ENCODE peak calls at places on chromosomes 2 and 18, in six cellular contexts. U is tibial artery, V is OCI-LY7, T is WTC11, R is AG04450, I is mucosa of descending colon. O is an unnamed sample.

GRCh38 chr2:238376884-238377391 is 49.8 kb upstream of the ASB1 start:
- DNase-seq in T (no peak), V (no peak), U (no peak), R (no peak), I (no peak), O (no peak)

GRCh38 chr2:5696351-5696740 is 4.2 kb downstream of the SOX11 start:
- DNase-seq in R (no peak), I (peak), V (peak), T (peak), U (no peak), O (no peak)

GRCh38 chr2:2919574-2920365 is 457.8 kb downstream of the EIPR1 start:
- DNase-seq in T (no peak), U (no peak), I (no peak), V (no peak), R (no peak), O (no peak)

GRCh38 chr18:25123438-25124225 is 228.3 kb downstream of the ZNF521 start:
- DNase-seq in V (peak), R (no peak), T (no peak), U (no peak), I (no peak), O (no peak)

GRCh38 chr18:46239998-46240397 is 135.8 kb downstream of the HAUS1 start:
- DNase-seq in I (no peak), R (no peak), T (no peak), V (no peak), U (no peak), O (no peak)

GRCh38 chr18:80105369-80106167 is 3.5 kb upstream of the ADNP2 start:
- DNase-seq in T (no peak), U (no peak), V (peak), I (no peak), R (no peak), O (peak)

GRCh38 chr18:38453880-38454279 is 888.3 kb upstream of the CELF4 start:
- DNase-seq in R (no peak), I (no peak), V (no peak), T (no peak), U (no peak), O (no peak)

GRCh38 chr2:195447353-195447975 is 209.6 kb upstream of the SLC39A10 start:
- DNase-seq in I (no peak), V (no peak), T (no peak), U (no peak), R (no peak), O (no peak)

GRCh38 chr2:143692162-143692561 is 562.9 kb downstream of the ARHGAP15 start:
- DNase-seq in V (no peak), U (no peak), R (no peak), I (no peak), T (peak), O (no peak)

GRCh38 chr2:163266772-163267171 is 428.2 kb upstream of the KCNH7 start:
- DNase-seq in U (no peak), R (peak), V (no peak), I (no peak), T (no peak), O (no peak)

GRCh38 chr2:222319576-222320440 is 21.0 kb upstream of the PAX3 start:
- DNase-seq in I (peak), T (peak), U (no peak), R (no peak), V (peak), O (no peak)

GRCh38 chr2:236677368-236677767 is 107.7 kb downstream of the ACKR3 start:
- DNase-seq in I (no peak), R (no peak), T (no peak), U (peak), V (no peak), O (no peak)

GRCh38 chr2:149290662-149291061 is 39.7 kb upstream of the LYPD6 start:
- DNase-seq in T (no peak), I (no peak), V (no peak), U (no peak), R (no peak), O (no peak)

GRCh38 chr2:148614024-148614331 is 30.6 kb upstream of the EPC2 start:
- DNase-seq in T (peak), U (no peak), I (no peak), R (no peak), V (no peak), O (no peak)

GRCh38 chr2:102803041-102803896 is 41.4 kb downstream of the TMEM182 start:
- DNase-seq in V (no peak), T (no peak), U (no peak), I (no peak), R (no peak), O (no peak)

GRCh38 chr2:23367760-23368159 is 17.2 kb upstream of the KLHL29 start:
- DNase-seq in V (no peak), U (no peak), R (no peak), T (no peak), I (no peak), O (no peak)

GRCh38 chr2:58834404-58834803 is 593.3 kb upstream of the FANCL start:
- DNase-seq in R (no peak), T (peak), V (no peak), U (no peak), I (no peak), O (no peak)

GRCh38 chr2:147045113-147045512 is 799.7 kb upstream of the ACVR2A start:
- DNase-seq in V (peak), T (peak), I (no peak), R (no peak), U (peak), O (no peak)

GRCh38 chr2:64405476-64406406 is 48.2 kb upstream of the LGALSL start:
- DNase-seq in T (no peak), V (no peak), R (no peak), U (peak), I (no peak), O (peak)

GRCh38 chr2:170468557-170468956 is 246.6 kb upstream of the SP5 start:
- DNase-seq in I (no peak), R (no peak), T (no peak), U (no peak), V (no peak), O (no peak)

GRCh38 chr2:152743004-152743403 is 24.6 kb downstream of the ARL6IP6 start:
- DNase-seq in V (peak), U (no peak), T (no peak), I (no peak), R (no peak), O (no peak)

GRCh38 chr2:166127217-166128155 is at the start of gene SCN1A:
- DNase-seq in U (no peak), T (no peak), V (peak), R (peak), I (no peak), O (no peak)

GRCh38 chr18:49006641-49007136 is 55.9 kb upstream of the SMAD7 start:
- DNase-seq in I (no peak), R (no peak), U (no peak), V (no peak), T (no peak), O (no peak)

GRCh38 chr2:226077841-226078240 is 678.3 kb downstream of the NYAP2 start:
- DNase-seq in V (no peak), U (no peak), I (no peak), T (no peak), R (no peak), O (no peak)

GRCh38 chr2:229642371-229642770 is 72.0 kb downstream of the DNER start:
- DNase-seq in V (no peak), U (no peak), T (no peak), R (no peak), I (no peak), O (no peak)

GRCh38 chr18:48924621-48925601 is 25.9 kb downstream of the SMAD7 start:
- DNase-seq in V (no peak), U (no peak), I (no peak), T (no peak), R (no peak), O (no peak)

GRCh38 chr2:200585730-200586643 is at the start of gene AOX1:
- DNase-seq in U (peak), I (peak), T (peak), V (peak), R (no peak), O (no peak)

GRCh38 chr2:100957971-100958653 is 44.0 kb upstream of the RPL31 start:
- DNase-seq in R (peak), T (no peak), I (no peak), V (no peak), U (peak), O (no peak)

GRCh38 chr18:51193621-51194287 is 3.7 kb downstream of the MEX3C start:
- DNase-seq in V (no peak), I (no peak), T (no peak), U (no peak), R (no peak), O (no peak)

GRCh38 chr2:191451116-191451515 is 205.9 kb downstream of the MYO1B start:
- DNase-seq in T (no peak), U (no peak), I (no peak), V (no peak), R (no peak), O (no peak)

GRCh38 chr2:28394331-28394877 is 1.7 kb downstream of the FOSL2 start:
- DNase-seq in I (peak), U (peak), V (no peak), T (no peak), R (no peak), O (no peak)
- TF ChIP-seq CTCF in I (no peak), U (no peak), V (no peak), T (no peak), R (no peak), O (no peak)

GRCh38 chr2:241859436-241860183 is 916 bp upstream of the PDCD1 start:
- DNase-seq in I (peak), V (no peak), U (peak), T (no peak), R (no peak), O (no peak)
- TF ChIP-seq CTCF in I (peak), V (peak), U (no peak), T (no peak), R (peak), O (no peak)

GRCh38 chr2:10058251-10059015 is 15.1 kb downstream of the KLF11 start:
- DNase-seq in I (peak), U (no peak), V (no peak), T (peak), R (no peak), O (no peak)
- TF ChIP-seq CTCF in I (no peak), U (no peak), V (no peak), T (no peak), R (no peak), O (no peak)

DNA sequence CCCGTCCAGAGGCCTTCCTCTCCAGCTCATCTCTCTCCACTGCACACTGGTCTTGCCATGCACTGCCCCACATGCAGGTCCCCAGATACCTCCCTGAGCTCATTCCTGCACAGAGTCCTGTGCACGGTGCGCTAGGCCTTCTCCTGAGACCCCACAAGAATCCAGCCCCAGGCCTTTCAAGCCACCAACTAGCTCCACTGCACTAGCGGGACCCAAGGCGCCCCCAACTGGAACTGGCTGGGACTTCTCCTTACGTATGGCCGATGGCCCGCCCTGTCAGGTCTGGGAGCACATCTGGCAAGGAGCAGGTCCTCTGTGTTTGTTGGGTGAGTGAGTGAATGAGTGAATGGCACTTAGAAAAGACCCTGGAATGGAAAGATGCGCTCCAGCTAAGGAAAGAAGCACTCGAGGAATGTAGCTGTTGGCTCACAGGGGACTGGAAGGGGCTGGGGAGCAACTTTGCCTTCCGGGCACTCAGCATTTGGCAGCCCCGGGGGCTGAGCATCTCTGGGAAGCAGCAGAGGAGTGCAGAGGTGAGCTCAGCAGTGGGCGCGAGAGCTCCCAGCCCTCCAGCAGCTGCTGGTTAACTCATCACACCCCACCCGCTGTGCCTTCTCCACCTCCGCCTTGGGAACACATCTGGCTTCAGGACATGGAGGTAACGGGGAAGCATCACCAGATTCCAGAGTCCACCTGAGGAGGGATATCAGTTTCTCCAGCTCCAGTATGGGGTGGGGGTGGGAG is 223.1 kb downstream of the GLI2 start:
- DNase-seq in R (no peak), T (peak), U (no peak), V (peak), I (no peak), O (no peak)
- TF ChIP-seq CTCF in R (peak), T (peak), U (no peak), V (peak), I (no peak), O (peak)

DNA sequence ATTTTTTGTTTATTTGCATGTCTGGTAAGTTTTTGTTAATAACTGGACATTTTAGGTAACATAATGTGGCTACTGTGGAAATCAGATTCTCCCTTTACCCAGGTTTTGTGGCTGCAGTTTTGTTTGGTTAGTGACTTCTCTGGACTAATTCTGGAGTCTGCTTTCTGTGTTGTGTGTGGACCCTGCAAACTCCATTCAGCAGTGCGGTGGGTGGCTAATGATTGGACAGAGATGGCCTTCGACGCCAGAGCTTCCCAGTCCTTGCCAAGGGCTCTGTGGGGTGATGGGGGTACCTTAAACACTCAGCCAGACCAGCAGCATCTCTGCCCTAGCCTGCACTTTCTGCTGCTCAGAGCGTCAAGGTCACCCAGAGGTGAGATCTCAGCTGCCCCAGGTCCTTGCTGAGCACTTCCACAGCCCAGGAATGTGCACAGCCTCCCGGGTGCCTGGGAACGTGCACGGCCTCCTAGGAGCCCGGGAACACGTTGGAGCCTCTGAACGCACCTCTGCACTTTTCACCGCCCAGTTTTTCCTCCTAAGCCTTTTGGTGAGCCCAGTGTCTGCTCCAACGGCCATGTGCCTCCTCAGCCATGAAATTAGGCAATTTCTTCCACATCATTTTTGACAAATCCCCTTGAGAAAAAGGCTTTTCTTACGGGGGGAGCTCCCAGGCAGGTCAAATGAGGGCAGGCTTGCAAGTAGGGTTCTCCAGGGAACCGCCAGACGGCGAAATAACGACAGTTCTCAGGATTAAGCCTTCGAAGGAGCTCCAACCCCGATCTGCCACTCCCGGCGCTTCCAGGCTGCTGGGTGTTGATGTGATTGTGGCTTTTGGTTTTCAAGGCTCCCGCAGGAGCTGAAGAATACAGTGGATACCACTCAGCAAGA is 35.2 kb upstream of the KLF11 start:
- DNase-seq in T (no peak), I (peak), R (no peak), V (no peak), U (no peak), O (no peak)
- TF ChIP-seq CTCF in T (no peak), I (no peak), R (no peak), V (no peak), U (no peak), O (no peak)

GRCh38 chr2:216635171-216635570 is 2.0 kb downstream of the IGFBP2 start:
- DNase-seq in T (no peak), U (no peak), I (no peak), R (no peak), V (no peak), O (no peak)
- TF ChIP-seq CTCF in T (no peak), U (no peak), I (no peak), R (no peak), V (no peak), O (peak)

GRCh38 chr2:228321019-228321418 is 139.5 kb upstream of the SPHKAP start:
- DNase-seq in R (no peak), I (no peak), V (no peak), T (no peak), U (no peak), O (no peak)

GRCh38 chr2:228318218-228318617 is 136.7 kb upstream of the SPHKAP start:
- DNase-seq in I (no peak), R (no peak), T (peak), U (no peak), V (no peak), O (no peak)
- TF ChIP-seq CTCF in I (no peak), R (peak), T (peak), U (no peak), V (peak), O (no peak)

DNA sequence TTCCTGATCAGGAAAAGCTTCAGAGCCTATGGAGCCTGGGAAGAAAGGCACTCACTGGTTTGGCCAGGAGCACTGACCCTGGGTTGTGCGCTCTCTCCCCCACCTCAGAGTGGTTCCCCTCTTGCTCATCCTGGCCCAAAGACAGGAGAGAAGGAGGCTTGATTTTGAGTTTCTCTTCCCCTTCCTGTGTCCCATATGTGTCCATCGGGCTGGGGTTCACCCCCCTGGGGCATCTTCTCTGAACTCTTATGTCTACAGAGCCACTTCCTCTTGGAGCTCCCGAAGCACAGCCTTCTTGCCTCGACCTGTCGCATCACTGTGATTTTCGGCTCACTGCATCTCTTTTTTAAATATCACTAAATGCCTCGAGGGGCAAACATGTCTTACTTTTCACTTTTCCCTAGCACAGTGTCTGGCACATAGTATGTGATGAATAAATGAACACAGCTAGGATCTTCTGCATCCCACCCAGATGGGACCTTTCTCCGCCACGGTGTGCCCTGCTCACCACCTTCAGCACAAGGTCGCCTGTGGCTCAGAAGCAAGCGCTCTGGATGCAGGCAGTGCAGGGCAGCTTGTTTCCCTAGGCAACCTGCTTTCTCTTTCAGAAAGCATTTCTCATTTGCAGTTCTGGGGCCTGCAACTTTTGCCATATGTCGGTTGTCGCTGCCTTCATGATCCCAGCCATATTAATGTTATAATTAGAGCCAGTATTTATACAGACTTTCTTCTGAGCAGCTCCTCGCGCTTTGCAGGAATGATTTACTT is 692.5 kb downstream of the RNF144A start:
- DNase-seq in U (no peak), V (peak), T (no peak), I (no peak), R (no peak), O (no peak)
- TF ChIP-seq CTCF in U (no peak), V (peak), T (no peak), I (no peak), R (no peak), O (no peak)

GRCh38 chr18:12531747-12532146 is 124.0 kb downstream of the PRELID3A start:
- DNase-seq in T (no peak), I (no peak), R (no peak), U (no peak), V (no peak), O (no peak)
- TF ChIP-seq CTCF in T (no peak), I (no peak), R (peak), U (no peak), V (peak), O (no peak)

GRCh38 chr2:122300758-122301157 is 545.3 kb downstream of the TSN start:
- DNase-seq in V (peak), R (no peak), T (peak), U (no peak), I (no peak), O (no peak)
- TF ChIP-seq CTCF in V (peak), R (no peak), T (peak), U (no peak), I (no peak), O (no peak)

O was measured in osteocyte.